ENCODE peak calls at places on chromosomes 6 and 20, in six cellular contexts. F is T-helper 22 cell; O is effector memory CD8-positive, alpha-beta T cell; C is ACHN; R is endothelial cell; X is GM03348. P is an unnamed sample.

GRCh38 chr6:45590751-45591184 is 213.0 kb upstream of the SUPT3H start:
- DNase-seq in F (no peak), O (no peak), C (no peak), R (no peak), X (peak), P (no peak)

GRCh38 chr6:18260448-18261106 is 3.8 kb downstream of the DEK start:
- DNase-seq in F (no peak), O (peak), C (peak), R (no peak), X (peak), P (no peak)

GRCh38 chr6:141321486-141322347 is 811.0 kb upstream of the GJE1 start:
- DNase-seq in F (no peak), O (no peak), C (no peak), R (no peak), X (peak), P (no peak)

GRCh38 chr6:139370707-139371345 is 3.6 kb downstream of the CITED2 start:
- DNase-seq in F (no peak), O (no peak), C (no peak), R (no peak), X (no peak), P (no peak)

GRCh38 chr6:33830635-33831240 is 26.9 kb upstream of the MLN start:
- DNase-seq in F (no peak), O (no peak), C (no peak), R (no peak), X (no peak), P (no peak)

GRCh38 chr6:20034408-20034769 is 177.9 kb downstream of the MBOAT1 start:
- DNase-seq in F (no peak), O (no peak), C (no peak), R (no peak), X (no peak), P (no peak)

GRCh38 chr6:5665173-5665572 is 341.6 kb downstream of the NRN1 start:
- DNase-seq in F (no peak), O (no peak), C (no peak), R (no peak), X (no peak), P (no peak)

GRCh38 chr20:61712632-61713031 is 353.0 kb downstream of the TAF4 start:
- DNase-seq in F (no peak), O (no peak), C (no peak), R (no peak), X (no peak), P (no peak)

GRCh38 chr6:444653-445275 is 53.2 kb downstream of the IRF4 start:
- DNase-seq in F (peak), O (no peak), C (no peak), R (no peak), X (no peak), P (no peak)

GRCh38 chr6:73236147-73236750 is 11.0 kb upstream of the KHDC1L start:
- DNase-seq in F (no peak), O (no peak), C (peak), R (no peak), X (peak), P (no peak)

GRCh38 chr6:16488813-16489212 is 250.4 kb downstream of the GMPR start:
- DNase-seq in F (no peak), O (no peak), C (no peak), R (no peak), X (no peak), P (no peak)

GRCh38 chr6:2891768-2892170 is 11.3 kb downstream of the SERPINB9 start:
- DNase-seq in F (peak), O (peak), C (no peak), R (no peak), X (no peak), P (no peak)

GRCh38 chr6:1701668-1702353 is 92.1 kb downstream of the FOXC1 start:
- DNase-seq in F (no peak), O (no peak), C (peak), R (no peak), X (peak), P (no peak)

GRCh38 chr6:147651249-147652063 is 143.0 kb downstream of the SAMD5 start:
- DNase-seq in F (no peak), O (no peak), C (no peak), R (no peak), X (no peak), P (no peak)

GRCh38 chr20:50788045-50788867 is 6.6 kb upstream of the BCAS4 start:
- DNase-seq in F (no peak), O (no peak), C (peak), R (no peak), X (peak), P (peak)

GRCh38 chr6:44665143-44665542 is 277.6 kb downstream of the CDC5L start:
- DNase-seq in F (no peak), O (no peak), C (no peak), R (no peak), X (no peak), P (no peak)

GRCh38 chr6:190596-191395 is 101.5 kb upstream of the DUSP22 start:
- DNase-seq in F (no peak), O (no peak), C (no peak), R (peak), X (no peak), P (no peak)

GRCh38 chr6:92706976-92707375 is 712.4 kb downstream of the EPHA7 start:
- DNase-seq in F (no peak), O (no peak), C (no peak), R (no peak), X (no peak), P (no peak)

GRCh38 chr6:14372738-14373484 is 255.3 kb downstream of the CD83 start:
- DNase-seq in F (no peak), O (no peak), C (no peak), R (no peak), X (no peak), P (no peak)

GRCh38 chr6:26329763-26330511 is 35.1 kb upstream of the BTN3A2 start:
- DNase-seq in F (no peak), O (peak), C (no peak), R (peak), X (peak), P (peak)

GRCh38 chr6:76052314-76052713 is 20.1 kb downstream of the IMPG1 start:
- DNase-seq in F (no peak), O (no peak), C (no peak), R (no peak), X (no peak), P (no peak)

GRCh38 chr6:81614292-81614691 is 138.2 kb downstream of the TENT5A start:
- DNase-seq in F (no peak), O (no peak), C (no peak), R (no peak), X (peak), P (no peak)

GRCh38 chr20:25284131-25284601 is 36.3 kb downstream of the PYGB start:
- DNase-seq in F (no peak), O (no peak), C (no peak), R (no peak), X (no peak), P (peak)

GRCh38 chr20:25199473-25200265 is 4.2 kb downstream of the ENTPD6 start:
- DNase-seq in F (no peak), O (no peak), C (no peak), R (no peak), X (no peak), P (no peak)

GRCh38 chr20:33539129-33539528 is 49.2 kb downstream of the CBFA2T2 start:
- DNase-seq in F (no peak), O (no peak), C (peak), R (no peak), X (no peak), P (no peak)

GRCh38 chr6:11585426-11586016 is 48.0 kb downstream of the TMEM170B start:
- DNase-seq in F (no peak), O (no peak), C (peak), R (peak), X (peak), P (no peak)

GRCh38 chr6:110781522-110782200 is 33.6 kb downstream of the CDK19 start:
- DNase-seq in F (no peak), O (no peak), C (no peak), R (no peak), X (no peak), P (no peak)

P was measured in BE2C.